ENCODE peak calls at places on chromosomes 4 and X, in four cellular contexts. A, X, Z and E are unnamed samples.

GRCh38 chr4:119585771-119586170 is 42.8 kb downstream of the PDE5A start:
- DNase-seq in Z (no peak), X (no peak), A (no peak), E (no peak)

GRCh38 chr4:107519057-107519456 is 201.0 kb downstream of the PAPSS1 start:
- DNase-seq in Z (peak), X (peak), A (no peak), E (peak)

GRCh38 chr4:85761803-85762202 is 286.9 kb downstream of the ARHGAP24 start:
- DNase-seq in A (no peak), X (no peak), Z (no peak), E (no peak)

GRCh38 chr4:156169011-156169410 is 215.3 kb upstream of the CTSO start:
- DNase-seq in X (no peak), Z (peak), A (no peak), E (peak)

GRCh38 chrX:153766098-153766817 is 2.2 kb downstream of the PLXNB3 start:
- DNase-seq in Z (peak), X (no peak), A (no peak), E (no peak)

GRCh38 chr4:126271266-126271665 is 956.5 kb downstream of the FAT4 start:
- DNase-seq in X (no peak), Z (no peak), A (no peak), E (no peak)

GRCh38 chr4:122616910-122617596 is 3.8 kb downstream of the IL21 start:
- DNase-seq in X (no peak), A (no peak), Z (no peak), E (no peak)

GRCh38 chr4:163474027-163474426 is 473 bp upstream of the TKTL2 start:
- DNase-seq in Z (no peak), X (no peak), A (no peak), E (no peak)

GRCh38 chrX:132490086-132490419 is 1.2 kb upstream of the MBNL3 start:
- DNase-seq in X (no peak), Z (no peak), A (no peak), E (no peak)

GRCh38 chr4:172270421-172270820 is 457.2 kb downstream of the GALNTL6 start:
- DNase-seq in Z (peak), A (no peak), X (no peak), E (no peak)

GRCh38 chr4:91936301-91936700 is 367.5 kb upstream of the GRID2 start:
- DNase-seq in X (no peak), Z (peak), A (no peak), E (no peak)

GRCh38 chr4:42642136-42642797 is 14.6 kb downstream of the ATP8A1 start:
- DNase-seq in A (no peak), Z (no peak), X (no peak), E (no peak)

GRCh38 chr4:107243141-107243779 is 207.1 kb upstream of the DKK2 start:
- DNase-seq in Z (no peak), X (no peak), A (no peak), E (peak)

GRCh38 chr4:152691761-152692160 is 12.0 kb upstream of the TMEM154 start:
- DNase-seq in Z (no peak), X (no peak), A (no peak), E (no peak)

GRCh38 chrX:42188730-42189129 is 265.4 kb upstream of the CASK start:
- DNase-seq in Z (no peak), X (no peak), A (no peak), E (no peak)

GRCh38 chr4:173130671-173131070 is 37.9 kb upstream of the GALNT7 start:
- DNase-seq in Z (no peak), X (no peak), A (no peak), E (no peak)

GRCh38 chrX:124280294-124280902 is 52.1 kb upstream of the TEX13D start:
- DNase-seq in A (no peak), X (no peak), Z (no peak), E (no peak)

GRCh38 chrX:39953879-39954278 is 143.9 kb downstream of the BCOR start:
- DNase-seq in A (no peak), X (peak), Z (peak), E (no peak)

GRCh38 chr4:108411836-108412235 is 208.5 kb upstream of the RPL34 start:
- DNase-seq in A (no peak), Z (no peak), X (no peak), E (no peak)

GRCh38 chr4:68717999-68718398 is 47.5 kb upstream of the UGT2B15 start:
- DNase-seq in X (no peak), A (no peak), Z (no peak), E (no peak)

GRCh38 chr4:141810038-141810701 is 173.8 kb downstream of the IL15 start:
- DNase-seq in Z (no peak), X (no peak), A (no peak), E (no peak)

GRCh38 chrX:150450519-150451177 is 87.5 kb downstream of the MAMLD1 start:
- DNase-seq in Z (no peak), X (no peak), A (no peak), E (no peak)